ENCODE peak calls at places on chromosomes 6 and 20, in six cellular contexts. Q, D, H, J, Z and U are unnamed samples.

GRCh38 chr6:104689551-104690205 is 170.0 kb downstream of the HACE1 start:
- DNase-seq in Q (peak; percentile 74), D (no peak), H (no peak), J (peak; percentile 12), Z (no peak), U (no peak)

GRCh38 chr6:63805808-63806572 is 170.4 kb downstream of the PHF3 start:
- DNase-seq in Q (peak; percentile 40), D (no peak), H (no peak), J (no peak), Z (no peak), U (peak; percentile 89)

GRCh38 chr6:127690092-127690491 is 113.1 kb downstream of the C6orf58 start:
- DNase-seq in Q (peak; percentile 12), D (no peak), H (no peak), J (peak; percentile 27), Z (no peak), U (no peak)

GRCh38 chr6:56757585-56757984 is 114.9 kb upstream of the DST start:
- DNase-seq in Q (no peak), D (no peak), H (peak; percentile 52), J (no peak), Z (no peak), U (peak; percentile 43)

GRCh38 chr6:111480988-111481830 is 1.8 kb downstream of the REV3L start:
- DNase-seq in Q (no peak), D (no peak), H (no peak), J (no peak), Z (no peak), U (no peak)

GRCh38 chr6:53651149-53651763 is 14.3 kb downstream of the KLHL31 start:
- DNase-seq in Q (peak; percentile 57), D (no peak), H (peak; percentile 84), J (peak; percentile 72), Z (no peak), U (peak; percentile 59)

GRCh38 chr20:25863536-25864325 is 167.1 kb upstream of the ZNF337 start:
- DNase-seq in Q (no peak), D (no peak), H (no peak), J (no peak), Z (peak; percentile 73), U (no peak)

GRCh38 chr20:14488756-14489479 is 151.5 kb upstream of the FLRT3 start:
- DNase-seq in Q (no peak), D (no peak), H (no peak), J (no peak), Z (no peak), U (no peak)

GRCh38 chr6:56821005-56821432 is 133.9 kb upstream of the BEND6 start:
- DNase-seq in Q (no peak), D (no peak), H (no peak), J (no peak), Z (no peak), U (no peak)

GRCh38 chr20:45592574-45593189 is 13.6 kb upstream of the WFDC8 start:
- DNase-seq in Q (peak; percentile 32), D (no peak), H (no peak), J (peak; percentile 83), Z (no peak), U (peak; percentile 64)

GRCh38 chr6:5425267-5425666 is 164.0 kb downstream of the FARS2 start:
- DNase-seq in Q (no peak), D (no peak), H (no peak), J (no peak), Z (no peak), U (peak; percentile 87)

GRCh38 chr6:75691012-75691411 is 58.0 kb upstream of the MYO6 start:
- DNase-seq in Q (peak; percentile 25), D (no peak), H (no peak), J (peak; percentile 15), Z (no peak), U (no peak)

GRCh38 chr6:34324738-34325444 is 67.6 kb downstream of the NUDT3 start:
- DNase-seq in Q (peak; percentile 9), D (no peak), H (no peak), J (no peak), Z (no peak), U (no peak)

GRCh38 chr20:64040231-64041039 is 4.5 kb downstream of the C20orf204 start:
- DNase-seq in Q (no peak), D (no peak), H (no peak), J (no peak), Z (no peak), U (no peak)

GRCh38 chr6:163416640-163417253 is 2.2 kb downstream of the QKI start:
- DNase-seq in Q (peak; percentile 70), D (no peak), H (peak; percentile 39), J (peak; percentile 33), Z (no peak), U (no peak)

GRCh38 chr6:160398674-160399271 is 50.6 kb downstream of the SLC22A3 start:
- DNase-seq in Q (peak; percentile 23), D (no peak), H (no peak), J (no peak), Z (no peak), U (no peak)

GRCh38 chr6:29734046-29735018 is 11.1 kb downstream of the HLA-F start:
- DNase-seq in Q (no peak), D (no peak), H (no peak), J (no peak), Z (no peak), U (no peak)

GRCh38 chr20:23049201-23049932 is at the start of gene THBD:
- DNase-seq in Q (peak; percentile 44), D (peak; percentile 88), H (peak; percentile 56), J (no peak), Z (peak; percentile 71), U (no peak)

GRCh38 chr6:15066433-15067337 is 179.2 kb upstream of the JARID2 start:
- DNase-seq in Q (peak; percentile 86), D (peak; percentile 62), H (peak; percentile 28), J (no peak), Z (no peak), U (no peak)

GRCh38 chr20:43243672-43244269 is 54.1 kb upstream of the PTPRT start:
- DNase-seq in Q (no peak), D (no peak), H (no peak), J (no peak), Z (no peak), U (peak; percentile 4)

GRCh38 chr6:168877821-168878282 is 375.8 kb downstream of the THBS2 start:
- DNase-seq in Q (no peak), D (no peak), H (peak; percentile 70), J (no peak), Z (no peak), U (peak; percentile 15)

GRCh38 chr20:15836634-15837033 is 736.6 kb downstream of the KIF16B start:
- DNase-seq in Q (no peak), D (no peak), H (no peak), J (no peak), Z (no peak), U (no peak)

GRCh38 chr20:62143976-62144825 is 632 bp downstream of the SS18L1 start:
- DNase-seq in Q (no peak), D (peak; percentile 86), H (peak; percentile 62), J (no peak), Z (peak; percentile 79), U (no peak)

GRCh38 chr6:25359191-25359861 is 80.2 kb downstream of the CARMIL1 start:
- DNase-seq in Q (peak; percentile 14), D (no peak), H (no peak), J (no peak), Z (no peak), U (no peak)

GRCh38 chr20:24660651-24661050 is 191.2 kb downstream of the SYNDIG1 start:
- DNase-seq in Q (no peak), D (no peak), H (no peak), J (no peak), Z (no peak), U (no peak)

GRCh38 chr6:139395371-139395770 is 20.9 kb upstream of the CITED2 start:
- DNase-seq in Q (no peak), D (no peak), H (no peak), J (no peak), Z (no peak), U (no peak)

GRCh38 chr6:139394027-139394649 is 19.7 kb upstream of the CITED2 start:
- DNase-seq in Q (no peak), D (no peak), H (no peak), J (no peak), Z (no peak), U (no peak)

GRCh38 chr6:139392834-139393233 is 18.4 kb upstream of the CITED2 start:
- DNase-seq in Q (no peak), D (no peak), H (no peak), J (no peak), Z (no peak), U (no peak)

GRCh38 chr6:139398658-139399057 is 24.2 kb upstream of the CITED2 start:
- DNase-seq in Q (no peak), D (no peak), H (no peak), J (no peak), Z (no peak), U (no peak)

GRCh38 chr6:139395891-139396299 is 21.4 kb upstream of the CITED2 start:
- DNase-seq in Q (no peak), D (no peak), H (no peak), J (no peak), Z (no peak), U (no peak)
- TF ChIP-seq CTCF in Q (no peak), D (no peak), H (no peak), J (no peak), Z (no peak), U (no peak)

GRCh38 chr6:118705799-118706481 is 54.5 kb upstream of the CEP85L start:
- DNase-seq in Q (peak; percentile 67), D (no peak), H (peak; percentile 13), J (no peak), Z (no peak), U (no peak)
- H3K4me3 ChIP-seq in Q (peak overlapping the region; percentile 35), D (peak overlapping the region; percentile 22), H (no peak overlapping the region), J (no peak overlapping the region), Z (no peak overlapping the region), U (no peak overlapping the region)

GRCh38 chr6:154361476-154361875 is 4.9 kb upstream of the IPCEF1 start:
- DNase-seq in Q (no peak), D (no peak), H (no peak), J (no peak), Z (no peak), U (no peak)

GRCh38 chr6:154359679-154360078 is 3.1 kb upstream of the IPCEF1 start:
- DNase-seq in Q (no peak), D (no peak), H (no peak), J (no peak), Z (no peak), U (no peak)

GRCh38 chr6:154356118-154356517 is 485 bp downstream of the IPCEF1 start:
- DNase-seq in Q (no peak), D (no peak), H (no peak), J (no peak), Z (no peak), U (no peak)

GRCh38 chr6:154356690-154357089 is at the start of gene IPCEF1:
- DNase-seq in Q (no peak), D (no peak), H (no peak), J (no peak), Z (no peak), U (no peak)

GRCh38 chr6:154358019-154358545 is 1.5 kb upstream of the IPCEF1 start:
- DNase-seq in Q (no peak), D (no peak), H (no peak), J (no peak), Z (no peak), U (no peak)
- TF ChIP-seq CTCF in Q (no peak), D (no peak), H (no peak), J (no peak), Z (no peak), U (no peak)

DNA sequence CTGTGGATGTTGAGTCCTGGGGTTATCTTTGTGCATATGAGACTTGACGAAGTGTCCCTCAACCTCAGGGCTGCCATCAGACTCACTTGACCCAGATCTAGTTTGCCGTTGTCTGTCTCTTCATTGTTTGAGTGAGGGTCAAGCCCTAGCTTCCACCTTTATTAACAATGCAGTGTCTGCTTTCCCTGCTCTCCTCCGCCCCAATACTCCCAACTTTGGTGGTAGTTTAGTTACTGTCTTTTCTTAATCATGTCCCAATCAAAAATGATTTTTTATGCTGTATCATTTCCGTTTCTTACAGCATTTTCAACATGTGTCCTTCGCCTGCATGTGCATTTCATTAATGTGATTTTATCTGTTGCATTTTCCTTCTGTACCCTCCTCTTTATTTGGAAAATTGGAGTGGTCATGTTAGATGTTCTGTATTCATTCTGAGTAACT is 2.1 kb downstream of the TBPL1 start:
- DNase-seq in Q (no peak), D (no peak), H (no peak), J (no peak), Z (no peak), U (no peak)
- H3K4me3 ChIP-seq in Q (no peak overlapping the region), D (no peak overlapping the region), H (no peak overlapping the region), J (no peak overlapping the region), Z (no peak overlapping the region), U (peak overlapping the region; percentile 83)